ENCODE peak calls at places on chromosome 10, in eight cellular contexts. Z is fibroblast of pulmonary artery, W is neural progenitor cell, M is fibroblast of mammary gland, E is DND-41, G is heart left ventricle, P is WTC11, O is cardiac muscle cell. K is an unnamed sample.

GRCh38 chr10:59648711-59649201 is 60.9 kb downstream of the SLC16A9 start:
- DNase-seq in Z (peak), W (peak), M (peak), E (no peak), G (no peak), P (no peak), O (peak), K (no peak)

GRCh38 chr10:78570633-78571032 is 498.1 kb upstream of the ZMIZ1 start:
- DNase-seq in Z (no peak), W (no peak), M (no peak), E (no peak), G (no peak), P (no peak), O (peak), K (no peak)

GRCh38 chr10:31635415-31636065 is 293.1 kb downstream of the ARHGAP12 start:
- DNase-seq in Z (no peak), W (no peak), M (peak), E (no peak), G (no peak), P (no peak), O (no peak), K (no peak)

GRCh38 chr10:89091501-89091900 is 100.9 kb downstream of the FAS start:
- DNase-seq in Z (peak), W (no peak), M (peak), E (no peak), G (no peak), P (no peak), O (no peak), K (no peak)

GRCh38 chr10:131520206-131520605 is 208.7 kb upstream of the TCERG1L start:
- DNase-seq in Z (no peak), W (no peak), M (no peak), E (no peak), G (no peak), P (no peak), O (no peak), K (no peak)

GRCh38 chr10:24723386-24723787 is 300 bp downstream of the ARHGAP21 start:
- DNase-seq in Z (peak), W (peak), M (no peak), E (peak), G (peak), P (no peak), O (no peak), K (peak)

GRCh38 chr10:131924982-131925649 is 24.3 kb downstream of the PPP2R2D start:
- DNase-seq in Z (no peak), W (no peak), M (no peak), E (no peak), G (no peak), P (no peak), O (no peak), K (no peak)

GRCh38 chr10:63537511-63537910 is 16.3 kb downstream of the REEP3 start:
- DNase-seq in Z (no peak), W (no peak), M (no peak), E (no peak), G (no peak), P (no peak), O (no peak), K (no peak)

GRCh38 chr10:109591631-109592030 is 331.7 kb downstream of the XPNPEP1 start:
- DNase-seq in Z (no peak), W (no peak), M (no peak), E (no peak), G (no peak), P (no peak), O (no peak), K (no peak)

GRCh38 chr10:112026438-112026837 is 157.1 kb downstream of the GPAM start:
- DNase-seq in Z (no peak), W (peak), M (no peak), E (no peak), G (no peak), P (peak), O (no peak), K (no peak)

GRCh38 chr10:101080933-101081546 is 19.3 kb downstream of the KAZALD1 start:
- DNase-seq in Z (peak), W (peak), M (peak), E (no peak), G (no peak), P (peak), O (peak), K (peak)

GRCh38 chr10:104445359-104445758 is 91.7 kb downstream of the CFAP58 start:
- DNase-seq in Z (peak), W (no peak), M (peak), E (no peak), G (no peak), P (no peak), O (no peak), K (no peak)

GRCh38 chr10:73871295-73871914 is 3.0 kb downstream of the CAMK2G start:
- DNase-seq in Z (no peak), W (no peak), M (no peak), E (no peak), G (no peak), P (no peak), O (no peak), K (no peak)

GRCh38 chr10:73874267-73875138 is at the start of gene CAMK2G:
- DNase-seq in Z (peak), W (peak), M (peak), E (peak), G (peak), P (peak), O (peak), K (peak)

GRCh38 chr10:73873843-73874215 is 526 bp downstream of the CAMK2G start:
- DNase-seq in Z (no peak), W (no peak), M (no peak), E (peak), G (no peak), P (no peak), O (no peak), K (no peak)

GRCh38 chr10:73873163-73873842 is 1.1 kb downstream of the CAMK2G start:
- DNase-seq in Z (no peak), W (peak), M (no peak), E (no peak), G (no peak), P (no peak), O (no peak), K (no peak)

DNA sequence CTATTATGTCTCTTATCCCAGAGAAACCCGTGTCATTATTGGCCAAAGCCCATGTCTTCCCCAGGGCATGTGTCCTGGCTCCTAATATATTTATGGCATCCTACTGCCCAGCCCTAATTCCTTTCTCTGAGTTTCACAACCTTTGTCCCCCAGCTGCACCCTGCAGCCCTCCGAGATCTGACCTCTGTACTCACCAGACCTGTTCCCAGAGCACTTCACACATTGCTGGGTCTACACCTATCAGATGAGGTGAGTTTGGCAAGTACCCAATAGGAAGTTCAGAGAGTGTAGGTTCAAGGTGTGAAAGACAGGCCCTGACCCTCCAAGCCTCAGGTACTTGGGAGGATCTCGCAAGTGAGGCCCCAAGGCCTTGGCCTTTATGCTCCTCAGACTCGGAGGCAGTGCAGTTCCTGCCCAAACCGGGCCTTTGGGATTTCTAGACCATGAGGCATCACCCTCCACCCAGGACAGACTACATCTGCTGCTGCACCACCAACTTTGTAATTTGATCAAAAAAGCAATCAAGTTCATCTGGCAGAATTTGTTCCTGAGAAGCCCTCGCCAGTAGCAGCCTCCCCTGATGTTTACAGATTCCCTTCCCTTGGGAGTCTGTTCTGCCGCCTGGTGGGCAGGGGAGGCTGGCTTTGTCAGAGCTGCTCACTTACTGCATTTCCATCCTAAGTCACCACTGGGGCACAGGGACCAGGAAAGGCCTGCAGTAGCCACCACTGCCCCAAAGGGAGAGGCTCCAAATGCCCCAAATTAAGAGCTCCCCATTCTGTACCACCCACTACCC is 2.2 kb downstream of the CAMK2G start:
- DNase-seq in Z (no peak), W (no peak), M (peak), E (no peak), G (no peak), P (no peak), O (no peak), K (no peak)
- TF ChIP-seq CTCF in Z (peak), W (no peak), M (peak), E (no peak), G (no peak), P (no peak), O (peak), K (peak)

GRCh38 chr10:124157286-124157685 is 63.9 kb upstream of the CHST15 start:
- DNase-seq in Z (no peak), W (no peak), M (no peak), E (no peak), G (no peak), P (no peak), O (no peak), K (no peak)
- TF ChIP-seq CTCF in Z (no peak), W (no peak), M (no peak), E (no peak), G (no peak), P (no peak), O (no peak), K (no peak)

DNA sequence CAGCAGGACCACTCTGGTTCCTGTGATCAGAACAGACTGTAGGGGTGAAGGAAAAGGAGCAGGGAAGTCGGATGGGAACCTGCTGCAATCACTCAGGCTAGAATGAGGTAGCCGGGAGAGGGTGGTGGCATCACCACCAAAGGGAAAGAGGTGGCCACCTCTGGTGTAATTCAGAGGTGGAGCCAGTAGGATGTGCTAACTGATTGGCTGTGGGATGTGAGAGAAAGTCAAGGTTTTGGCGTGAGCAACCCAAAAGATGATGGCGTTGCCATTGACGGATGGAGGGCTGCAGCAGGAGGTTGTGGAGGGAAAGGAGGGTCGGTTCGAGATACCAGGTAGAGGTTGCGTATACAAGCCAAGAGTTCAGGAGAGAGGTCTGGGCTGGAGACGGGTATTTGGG is 7.4 kb upstream of the VSIR start:
- DNase-seq in Z (no peak), W (no peak), M (no peak), E (no peak), G (peak), P (no peak), O (no peak), K (no peak)
- TF ChIP-seq CTCF in Z (no peak), W (peak), M (no peak), E (no peak), G (no peak), P (no peak), O (no peak), K (no peak)

DNA sequence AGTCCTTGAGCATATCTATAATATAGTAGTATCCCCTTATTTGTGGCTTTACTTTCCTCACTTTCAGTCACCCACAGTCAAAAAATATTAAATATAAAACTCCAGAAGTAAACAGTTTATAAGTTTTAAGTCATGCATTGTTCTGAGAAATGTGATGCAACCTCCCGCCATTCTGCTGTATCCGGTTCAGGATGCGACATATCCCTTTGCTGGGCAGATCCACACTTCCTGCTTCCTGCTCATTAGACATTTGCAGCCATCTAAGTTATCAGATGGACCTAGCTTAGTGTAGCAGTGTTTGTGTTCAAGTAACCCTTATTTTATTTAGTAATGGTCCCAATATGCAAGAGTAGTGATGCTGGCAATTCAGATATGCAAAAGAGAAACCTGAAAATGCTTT is 38.9 kb upstream of the BMS1 start:
- DNase-seq in Z (no peak), W (no peak), M (no peak), E (no peak), G (no peak), P (no peak), O (no peak), K (no peak)
- TF ChIP-seq CTCF in Z (no peak), W (no peak), M (no peak), E (no peak), G (no peak), P (no peak), O (no peak), K (no peak)

GRCh38 chr10:122307669-122308486 is 36.8 kb downstream of the BTBD16 start:
- DNase-seq in Z (peak), W (no peak), M (peak), E (no peak), G (peak), P (no peak), O (no peak), K (no peak)

GRCh38 chr10:122306744-122307143 is 35.6 kb downstream of the BTBD16 start:
- DNase-seq in Z (no peak), W (no peak), M (no peak), E (no peak), G (no peak), P (no peak), O (no peak), K (no peak)

GRCh38 chr10:122308487-122309141 is 37.5 kb downstream of the BTBD16 start:
- DNase-seq in Z (no peak), W (no peak), M (no peak), E (no peak), G (no peak), P (no peak), O (no peak), K (no peak)

GRCh38 chr10:122311051-122311410 is 39.9 kb downstream of the BTBD16 start:
- DNase-seq in Z (no peak), W (no peak), M (no peak), E (no peak), G (no peak), P (no peak), O (no peak), K (no peak)

GRCh38 chr10:122310311-122311050 is 39.4 kb downstream of the BTBD16 start:
- DNase-seq in Z (peak), W (no peak), M (no peak), E (no peak), G (no peak), P (no peak), O (no peak), K (peak)
- TF ChIP-seq CTCF in Z (no peak), W (no peak), M (no peak), E (no peak), G (no peak), P (no peak), O (no peak), K (peak)

GRCh38 chr10:92574545-92575377 is 868 bp upstream of the IDE start:
- DNase-seq in Z (peak), W (peak), M (peak), E (no peak), G (no peak), P (no peak), O (no peak), K (no peak)
- TF ChIP-seq CTCF in Z (no peak), W (peak), M (no peak), E (peak), G (no peak), P (peak), O (no peak), K (peak)